ENCODE peak calls at places on chromosomes 12 and 14, in four cellular contexts. G is CD8-positive, alpha-beta memory T cell; Z is cardiac muscle cell; A is endothelial cell of umbilical vein. T is an unnamed sample. For H3K36me3, the result is how much of the 10 kb centered on the place peaks cover.

GRCh38 chr12:18723752-18724151 is 14.1 kb downstream of the PLCZ1 start:
- DNase-seq in G (no peak), Z (peak), A (no peak), T (no peak)

GRCh38 chr12:121038861-121039654 is at the start of gene OASL:
- DNase-seq in G (peak), Z (peak), A (peak), T (peak)

GRCh38 chr12:127083028-127083949 is 1183.7 kb upstream of the TMEM132C start:
- DNase-seq in G (peak), Z (peak), A (peak), T (peak)

GRCh38 chr12:38392584-38393144 is 76.1 kb downstream of the ALG10B start:
- DNase-seq in G (no peak), Z (peak), A (no peak), T (no peak)

GRCh38 chr14:32332415-32333116 is 3.5 kb downstream of the AKAP6 start:
- DNase-seq in G (no peak), Z (no peak), A (no peak), T (no peak)

GRCh38 chr12:57632369-57632897 is 568 bp downstream of the B4GALNT1 start:
- DNase-seq in G (peak), Z (no peak), A (no peak), T (no peak)

GRCh38 chr12:46661161-46661845 is 164.5 kb downstream of the SLC38A4 start:
- DNase-seq in G (peak), Z (peak), A (peak), T (peak)

GRCh38 chr12:49200882-49201594 is 12.2 kb upstream of the TUBA1A start:
- DNase-seq in G (peak), Z (peak), A (peak), T (no peak)

GRCh38 chr12:80627773-80628172 is 79.7 kb upstream of the MYF6 start:
- DNase-seq in G (no peak), Z (peak), A (peak), T (no peak)

GRCh38 chr14:56579345-56580316 is at the start of gene TMEM260:
- DNase-seq in G (peak), Z (peak), A (peak), T (peak)

GRCh38 chr12:95182868-95183415 is 34.3 kb downstream of the FGD6 start:
- DNase-seq in G (no peak), Z (peak), A (no peak), T (no peak)

GRCh38 chr12:9588749-9589148 is 19.0 kb downstream of the KLRB1 start:
- DNase-seq in G (no peak), Z (no peak), A (peak), T (no peak)

GRCh38 chr14:103033744-103034143 is 23.6 kb downstream of the CDC42BPB start:
- DNase-seq in G (no peak), Z (no peak), A (peak), T (no peak)

GRCh38 chr14:30275604-30276003 is 283.4 kb upstream of the G2E3 start:
- DNase-seq in G (no peak), Z (no peak), A (no peak), T (no peak)

GRCh38 chr14:72525087-72525909 is 368.6 kb downstream of the DPF3 start:
- DNase-seq in G (no peak), Z (no peak), A (no peak), T (no peak)

GRCh38 chr12:105567061-105567460 is 236.6 kb downstream of the C12orf75 start:
- DNase-seq in G (no peak), Z (no peak), A (no peak), T (no peak)

GRCh38 chr14:32757568-32757967 is 181.1 kb upstream of the NPAS3 start:
- DNase-seq in G (no peak), Z (no peak), A (no peak), T (no peak)

GRCh38 chr12:955923-956322 is 6.4 kb upstream of the RAD52 start:
- DNase-seq in G (no peak), Z (no peak), A (no peak), T (no peak)

GRCh38 chr12:7483343-7483742 is 20.2 kb downstream of the CD163 start:
- DNase-seq in G (no peak), Z (no peak), A (no peak), T (no peak)

GRCh38 chr14:58299665-58300202 is 1.4 kb downstream of the ARID4A start:
- DNase-seq in G (no peak), Z (peak), A (peak), T (peak)

GRCh38 chr12:124461851-124462623 is 105.4 kb downstream of the NCOR2 start:
- DNase-seq in G (no peak), Z (no peak), A (no peak), T (no peak)

GRCh38 chr12:111469406-111469805 is 63.7 kb downstream of the SH2B3 start:
- DNase-seq in G (no peak), Z (no peak), A (no peak), T (no peak)

GRCh38 chr14:89544636-89545301 is 127.7 kb upstream of the FOXN3 start:
- DNase-seq in G (no peak), Z (peak), A (no peak), T (no peak)

GRCh38 chr12:50059440-50060119 is 2.2 kb downstream of the ASIC1 start:
- DNase-seq in G (peak), Z (no peak), A (no peak), T (peak)

GRCh38 chr12:112473056-112473455 is 54.3 kb downstream of the PTPN11 start:
- DNase-seq in G (no peak), Z (peak), A (no peak), T (no peak)

GRCh38 chr14:24965578-24965933 is 84.4 kb downstream of the STXBP6 start:
- DNase-seq in G (no peak), Z (no peak), A (no peak), T (no peak)
- H3K27ac ChIP-seq in G (no peak), Z (no peak), A (no peak), T (no peak)

DNA sequence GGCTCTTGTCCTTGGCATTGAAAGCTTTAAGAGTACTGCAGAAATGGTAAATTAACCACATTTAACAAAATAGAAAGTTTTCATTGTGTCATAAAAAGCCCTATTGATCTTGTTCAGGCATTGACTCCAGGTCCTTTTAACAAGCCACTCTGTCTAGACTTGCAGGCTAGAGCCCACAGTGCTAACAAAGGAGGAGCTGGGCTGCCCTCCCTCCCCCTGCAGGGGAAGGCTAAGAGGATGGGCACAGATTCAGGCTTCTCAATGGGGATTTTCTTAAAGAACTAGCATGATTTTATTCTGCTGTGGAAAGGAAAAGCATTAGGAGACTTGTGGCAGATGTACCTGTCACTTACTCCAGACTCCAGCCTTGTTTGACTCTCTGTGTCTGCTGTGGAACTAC is 463.6 kb downstream of the NRXN3 start:
- DNase-seq in G (no peak), Z (no peak), A (no peak), T (no peak)
- H3K36me3 ChIP-seq in G (under half), Z (under half), A (under half), T (under half)

DNA sequence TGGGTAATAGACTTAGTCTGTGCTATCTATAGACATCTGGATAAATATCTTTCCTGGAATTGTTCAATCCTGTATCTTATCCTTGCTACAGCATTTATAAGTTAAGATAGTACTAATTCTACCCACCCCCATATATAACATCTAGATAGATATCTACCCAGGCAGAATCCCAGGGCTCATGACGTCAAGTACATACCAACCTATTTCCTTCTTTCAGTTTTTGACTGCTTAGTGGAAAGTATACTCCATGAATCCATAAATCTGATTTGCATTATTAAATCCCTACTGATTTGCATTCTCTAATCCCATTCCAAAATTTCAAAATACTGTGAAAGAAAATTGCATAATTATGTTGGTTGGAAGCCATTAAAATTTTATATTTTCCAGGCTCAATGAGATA is 111.7 kb downstream of the KITLG start:
- DNase-seq in G (no peak), Z (peak), A (no peak), T (no peak)
- H3K27ac ChIP-seq in G (no peak), Z (no peak), A (no peak), T (no peak)

GRCh38 chr12:122980192-122981035 is at the start of gene ARL6IP4:
- DNase-seq in G (peak), Z (peak), A (peak), T (peak)
- H3K36me3 ChIP-seq in G (under half), Z (under half), A (under half), T (half or more)

DNA sequence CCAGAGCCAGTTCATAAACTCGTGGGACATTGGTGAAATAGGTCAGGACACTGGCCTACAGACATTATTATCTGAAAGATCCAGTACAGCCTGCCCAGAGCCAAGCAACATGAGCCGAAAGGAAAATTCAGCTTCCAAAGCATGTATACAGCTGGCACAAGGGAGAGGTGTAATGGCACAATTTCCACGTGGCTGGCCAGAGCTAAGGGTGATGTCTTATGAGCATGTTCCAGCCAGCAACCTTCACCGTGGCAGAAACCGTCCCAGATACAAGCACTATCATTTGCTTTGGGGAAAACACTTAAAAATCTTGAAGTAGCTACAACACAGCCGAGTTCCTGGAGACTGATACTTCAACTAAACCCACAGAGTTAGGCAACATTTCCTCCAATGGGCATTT is 44.6 kb downstream of the CORO1C start:
- DNase-seq in G (no peak), Z (no peak), A (no peak), T (no peak)
- H3K27ac ChIP-seq in G (peak), Z (peak), A (peak), T (no peak)

DNA sequence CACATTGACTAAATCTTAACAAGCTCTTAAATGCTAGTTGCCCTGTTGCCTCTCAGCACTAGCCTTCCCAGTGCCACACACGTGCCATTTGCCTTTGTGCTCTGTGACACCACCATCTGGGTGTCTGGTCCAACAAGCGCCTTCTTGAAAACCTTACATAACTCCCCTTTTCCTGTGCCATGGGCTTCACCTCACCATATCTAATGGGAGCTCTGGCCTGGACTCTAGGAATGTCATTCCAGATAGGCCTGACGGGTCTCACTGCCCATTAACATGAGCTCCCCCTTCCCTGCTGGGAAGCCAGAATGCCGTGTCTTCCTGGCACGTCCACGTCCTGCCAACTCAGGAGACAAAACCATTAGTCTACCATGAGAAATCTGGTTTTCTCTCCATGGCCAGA is 24.4 kb downstream of the SSPN start:
- DNase-seq in G (no peak), Z (no peak), A (no peak), T (no peak)
- H3K36me3 ChIP-seq in G (under half), Z (under half), A (under half), T (under half)

GRCh38 chr12:85281947-85282312 is 1.9 kb downstream of the ALX1 start:
- DNase-seq in G (no peak), Z (no peak), A (no peak), T (no peak)
- H3K27ac ChIP-seq in G (no peak), Z (no peak), A (no peak), T (no peak)

DNA sequence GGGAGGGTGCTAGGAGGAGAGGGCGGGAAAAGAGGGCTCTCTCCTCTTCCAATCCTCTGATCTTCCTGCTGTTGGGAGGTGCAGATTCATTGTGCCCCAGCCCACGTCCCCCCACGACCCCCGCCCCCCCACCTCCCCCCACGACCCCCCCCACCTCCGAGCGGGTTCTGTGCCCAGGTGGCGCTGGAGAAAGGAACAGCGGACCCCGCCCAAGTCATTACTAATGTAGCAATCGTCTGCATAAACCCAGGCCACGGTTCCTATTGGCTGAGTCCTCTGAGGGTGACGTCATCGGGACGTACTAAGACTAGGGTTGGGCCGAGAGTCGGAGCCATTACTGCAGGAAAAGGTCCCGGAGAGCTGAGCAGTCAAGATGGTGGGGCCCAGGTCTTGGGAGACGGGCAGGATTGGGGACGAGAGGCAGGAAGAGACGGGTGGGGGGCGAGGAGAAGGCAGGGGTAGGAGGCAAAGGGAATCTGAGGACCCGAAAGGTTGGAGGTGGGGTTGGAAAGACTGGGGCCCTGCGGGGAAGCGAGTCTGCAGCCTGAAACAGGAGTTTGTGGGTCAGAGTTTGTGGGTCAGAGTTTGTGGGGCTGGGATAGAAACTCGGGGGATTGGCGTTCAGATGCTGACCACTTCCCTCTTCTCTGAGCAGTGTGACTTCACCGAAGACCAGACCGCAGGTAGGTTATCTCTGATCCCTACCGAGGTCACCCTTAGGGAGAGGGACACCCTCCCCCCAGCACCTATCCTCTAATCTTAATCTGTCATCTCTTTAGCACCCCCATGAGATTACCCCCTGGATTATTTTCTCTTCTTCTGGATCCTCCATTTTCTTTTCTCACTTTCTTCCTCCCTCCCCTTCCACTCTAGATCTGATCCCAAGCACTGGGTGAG is at the start of gene MYL6:
- DNase-seq in G (peak), Z (peak), A (peak), T (peak)
- H3K36me3 ChIP-seq in G (under half), Z (under half), A (under half), T (half or more)

T was measured in DND-41.